ENCODE peak calls at places on chromosome 10, in five cellular contexts. S, Z, C, T and J are unnamed samples.

GRCh38 chr10:129465796-129466702 is 992 bp upstream of the MGMT start:
- DNase-seq in T (no peak), C (no peak), Z (no peak), S (peak), J (no peak)

GRCh38 chr10:70932415-70933196 is 44.2 kb upstream of the PCBD1 start:
- DNase-seq in Z (no peak), T (no peak), S (no peak), C (no peak), J (no peak)

GRCh38 chr10:93261961-93262610 is 188.4 kb downstream of the CYP26A1 start:
- DNase-seq in Z (no peak), T (no peak), S (no peak), C (no peak), J (peak)

GRCh38 chr10:43170491-43170890 is 32.2 kb downstream of the CSGALNACT2 start:
- DNase-seq in Z (no peak), S (no peak), C (no peak), T (no peak), J (peak)

GRCh38 chr10:91652364-91652763 is 19.5 kb upstream of the PPP1R3C start:
- DNase-seq in Z (no peak), T (no peak), S (no peak), C (no peak), J (peak)

GRCh38 chr10:124911124-124912051 is 30.5 kb upstream of the ZRANB1 start:
- DNase-seq in T (no peak), Z (no peak), S (peak), C (no peak), J (peak)

GRCh38 chr10:28532223-28532508 is 752 bp upstream of the WAC start:
- DNase-seq in Z (no peak), T (no peak), C (no peak), S (no peak), J (peak)

GRCh38 chr10:114413398-114413797 is 9.1 kb upstream of the AFAP1L2 start:
- DNase-seq in T (peak), C (no peak), S (peak), Z (peak), J (no peak)

GRCh38 chr10:33617381-33617780 is 282.9 kb upstream of the NRP1 start:
- DNase-seq in Z (no peak), C (no peak), T (no peak), S (no peak), J (peak)

GRCh38 chr10:4131407-4132215 is 346.6 kb upstream of the KLF6 start:
- DNase-seq in S (peak), T (no peak), C (no peak), Z (no peak), J (peak)

GRCh38 chr10:29946953-29947700 is 112.3 kb downstream of the JCAD start:
- DNase-seq in C (no peak), T (peak), Z (peak), S (no peak), J (peak)

GRCh38 chr10:110410329-110411046 is 87.2 kb upstream of the DUSP5 start:
- DNase-seq in C (no peak), Z (no peak), S (no peak), T (peak), J (peak)

GRCh38 chr10:7408003-7408493 is 2.8 kb downstream of the SFMBT2 start:
- DNase-seq in S (peak), Z (peak), C (no peak), T (no peak), J (peak)

GRCh38 chr10:91575044-91575610 is 57.7 kb downstream of the PPP1R3C start:
- DNase-seq in C (no peak), S (no peak), T (no peak), Z (no peak), J (no peak)

GRCh38 chr10:53624722-53625121 is 852.1 kb upstream of the MBL2 start:
- DNase-seq in S (no peak), T (no peak), Z (no peak), C (no peak), J (no peak)

GRCh38 chr10:80163741-80164341 is 31.3 kb downstream of the PLAC9 start:
- DNase-seq in Z (no peak), C (no peak), T (peak), S (no peak), J (peak)

GRCh38 chr10:57880441-57881301 is 387.0 kb downstream of the IPMK start:
- DNase-seq in Z (no peak), S (no peak), T (no peak), C (no peak), J (no peak)

GRCh38 chr10:56605043-56605442 is 244.0 kb upstream of the ZWINT start:
- DNase-seq in C (no peak), T (no peak), S (no peak), Z (no peak), J (no peak)

GRCh38 chr10:107834706-107835105 is 670.2 kb upstream of the SORCS1 start:
- DNase-seq in T (no peak), C (no peak), S (no peak), Z (no peak), J (no peak)

GRCh38 chr10:119806334-119807130 is 66.1 kb downstream of the MCMBP start:
- DNase-seq in Z (no peak), C (no peak), S (no peak), T (no peak), J (no peak)

GRCh38 chr10:4894335-4894734 is 68.3 kb downstream of the AKR1E2 start:
- DNase-seq in S (no peak), T (no peak), C (no peak), Z (no peak), J (no peak)

GRCh38 chr10:99360935-99361334 is 31.8 kb downstream of the CNNM1 start:
- DNase-seq in T (no peak), Z (no peak), S (no peak), C (no peak), J (no peak)
- TF ChIP-seq CTCF in T (no peak), Z (no peak), S (no peak), C (no peak), J (no peak)

GRCh38 chr10:34658934-34659333 is 156.2 kb downstream of the PARD3 start:
- DNase-seq in S (no peak), T (no peak), C (no peak), Z (no peak), J (no peak)
- H3K4me3 ChIP-seq in S (no peak), T (no peak), C (no peak), Z (no peak), J (no peak)

GRCh38 chr10:131946321-131946751 is 35.4 kb downstream of the BNIP3 start:
- DNase-seq in S (no peak), C (no peak), T (no peak), Z (no peak), J (peak)
- TF ChIP-seq CTCF in S (no peak), C (no peak), T (no peak), Z (no peak), J (no peak)

GRCh38 chr10:78299861-78300453 is 266.3 kb downstream of the RPS24 start:
- DNase-seq in C (no peak), T (no peak), Z (no peak), S (peak), J (no peak)
- H3K4me3 ChIP-seq in C (no peak), T (no peak), Z (no peak), S (no peak), J (no peak)